ENCODE peak calls at places on chromosomes 11 and 22, in five cellular contexts. S is activated CD4-positive, alpha-beta T cell treated with anti-CD3 and anti-CD28 coated beads for 1 hour; J is iPS-NIHi11; V is SJSA1; D is islet precursor cell. P is an unnamed sample.

GRCh38 chr11:118524757-118525465 is 2.4 kb upstream of the TTC36 start:
- DNase-seq in V (no peak), J (no peak), S (no peak), D (no peak), P (no peak)

GRCh38 chr11:118533769-118534729 is 3.1 kb downstream of the TMEM25 start:
- DNase-seq in S (no peak), D (no peak), V (no peak), J (no peak), P (no peak)

GRCh38 chr22:25514436-25514835 is 50.0 kb upstream of the GRK3 start:
- DNase-seq in S (no peak), D (peak), J (peak), V (no peak), P (peak)

GRCh38 chr11:110529043-110529442 is 99.3 kb downstream of the FDX1 start:
- DNase-seq in V (no peak), S (no peak), J (peak), D (no peak), P (no peak)

GRCh38 chr11:47667555-47667954 is 25.2 kb upstream of the MTCH2 start:
- DNase-seq in J (no peak), D (no peak), S (no peak), V (no peak), P (no peak)

GRCh38 chr11:12810497-12810896 is 136.3 kb downstream of the TEAD1 start:
- DNase-seq in S (no peak), J (no peak), D (no peak), V (no peak), P (no peak)

GRCh38 chr11:55920537-55920936 is 6.2 kb upstream of the OR5W2 start:
- DNase-seq in S (no peak), J (no peak), D (no peak), V (no peak), P (no peak)

GRCh38 chr11:68118753-68119448 is 2.3 kb downstream of the CHKA start:
- DNase-seq in V (no peak), J (no peak), S (no peak), D (peak), P (no peak)

GRCh38 chr11:94142308-94143277 is 14.0 kb downstream of the PANX1 start:
- DNase-seq in D (peak), S (no peak), J (no peak), V (no peak), P (no peak)

GRCh38 chr11:15819679-15820286 is 536.6 kb downstream of the SOX6 start:
- DNase-seq in D (peak), V (peak), S (no peak), J (peak), P (no peak)

GRCh38 chr22:39530692-39531331 is 1.7 kb downstream of the RPS19BP1 start:
- DNase-seq in J (peak), S (no peak), D (no peak), V (no peak), P (no peak)

GRCh38 chr22:50723991-50724390 is 14.0 kb upstream of the ACR start:
- DNase-seq in D (no peak), V (no peak), S (no peak), J (no peak), P (no peak)

GRCh38 chr11:76161261-76161961 is 44.9 kb downstream of the WNT11 start:
- DNase-seq in S (no peak), V (no peak), D (no peak), J (no peak), P (no peak)

GRCh38 chr11:65008016-65008415 is 5.9 kb upstream of the ARL2 start:
- DNase-seq in S (no peak), J (no peak), V (no peak), D (no peak), P (no peak)

GRCh38 chr22:40453676-40454075 is 83.3 kb downstream of the SGSM3 start:
- DNase-seq in J (no peak), D (no peak), V (no peak), S (no peak), P (no peak)

GRCh38 chr22:37345863-37346514 is 63.7 kb downstream of the CYTH4 start:
- DNase-seq in V (peak), D (no peak), J (no peak), S (no peak), P (no peak)

GRCh38 chr22:19811811-19812771 is 42.6 kb downstream of the GNB1L start:
- DNase-seq in D (peak), S (peak), J (no peak), V (peak), P (no peak)

GRCh38 chr22:37253164-37253660 is 9.1 kb upstream of the RAC2 start:
- DNase-seq in D (peak), V (no peak), J (no peak), S (no peak), P (no peak)

GRCh38 chr11:91998466-91998865 is 226.2 kb upstream of the FAT3 start:
- DNase-seq in V (no peak), J (no peak), D (no peak), S (no peak), P (no peak)

GRCh38 chr11:133082453-133082781 is 449.9 kb downstream of the OPCML start:
- DNase-seq in D (no peak), V (peak), S (no peak), J (no peak), P (no peak)

GRCh38 chr11:69642913-69643632 is 2.1 kb downstream of the CCND1 start:
- DNase-seq in J (peak), V (peak), S (peak), D (peak), P (no peak)

GRCh38 chr22:39589880-39590279 is 19.3 kb downstream of the CACNA1I start:
- DNase-seq in J (no peak), S (no peak), D (no peak), V (no peak), P (no peak)

GRCh38 chr11:76918941-76919386 is 58.2 kb downstream of the ACER3 start:
- DNase-seq in V (no peak), S (no peak), J (peak), D (no peak), P (no peak)

GRCh38 chr22:31954535-31955326 is 10.4 kb downstream of the YWHAH start:
- DNase-seq in V (no peak), D (no peak), J (no peak), S (no peak), P (no peak)

GRCh38 chr11:3841426-3842304 is 906 bp upstream of the RHOG start:
- DNase-seq in V (peak), S (peak), J (peak), D (peak), P (no peak)

GRCh38 chr11:97717922-97718321 is 1302.8 kb upstream of the CNTN5 start:
- DNase-seq in V (no peak), S (no peak), J (no peak), D (no peak), P (no peak)

GRCh38 chr11:128764617-128765095 is 70.8 kb downstream of the FLI1 start:
- DNase-seq in S (no peak), J (no peak), V (no peak), D (no peak), P (no peak)

GRCh38 chr11:67268036-67268683 is 1.9 kb downstream of the GRK2 start:
- DNase-seq in S (no peak), J (no peak), D (no peak), V (no peak), P (no peak)

GRCh38 chr11:129694966-129695365 is 120.7 kb upstream of the TMEM45B start:
- DNase-seq in S (no peak), V (no peak), J (no peak), D (no peak), P (no peak)

GRCh38 chr11:117916956-117917355 is 12.2 kb downstream of the TMPRSS13 start:
- DNase-seq in J (no peak), D (peak), V (no peak), S (no peak), P (no peak)

GRCh38 chr11:10096987-10097386 is 197.0 kb downstream of the SBF2 start:
- DNase-seq in S (no peak), V (no peak), J (no peak), D (no peak), P (no peak)

GRCh38 chr11:22780914-22781593 is 48.5 kb downstream of the SVIP start:
- DNase-seq in J (no peak), V (no peak), S (no peak), D (no peak), P (no peak)

GRCh38 chr11:74462009-74462408 is 5.3 kb downstream of the KCNE3 start:
- DNase-seq in S (no peak), J (peak), D (peak), V (no peak), P (no peak)

GRCh38 chr11:15893080-15893492 is 463.3 kb downstream of the SOX6 start:
- DNase-seq in V (peak), J (no peak), D (no peak), S (no peak), P (no peak)

GRCh38 chr11:3049430-3050243 is 7.6 kb downstream of the CARS1 start:
- DNase-seq in V (peak), J (peak), D (peak), S (peak), P (no peak)

GRCh38 chr11:39177678-39178077 is 2281.8 kb downstream of the LRRC4C start:
- DNase-seq in V (no peak), D (no peak), S (no peak), J (no peak), P (no peak)

GRCh38 chr22:20545681-20546521 is 38.5 kb downstream of the MED15 start:
- DNase-seq in S (no peak), J (peak), V (no peak), D (no peak), P (no peak)

GRCh38 chr11:24587655-24588054 is 90.8 kb downstream of the LUZP2 start:
- DNase-seq in V (no peak), J (no peak), S (no peak), D (no peak), P (no peak)

GRCh38 chr22:22164541-22165272 is 79.9 kb upstream of the VPREB1 start:
- DNase-seq in D (no peak), V (no peak), S (no peak), J (peak), P (no peak)

P was measured in iPS DF 19.7.